ENCODE peak calls at places on chromosomes 7 and 10, in eight cellular contexts. H, R, C, E, I, O, W and Y are unnamed samples.

GRCh38 chr10:45160266-45160665 is 155.1 kb downstream of the OR13A1 start:
- DNase-seq in O (no peak), R (no peak), I (no peak), C (no peak), W (no peak), H (no peak), E (no peak), Y (no peak)

GRCh38 chr7:127107601-127108007 is 145.1 kb downstream of the GRM8 start:
- DNase-seq in O (peak), H (no peak), E (peak), C (peak), R (no peak), W (peak), I (no peak), Y (peak)

GRCh38 chr10:85400981-85401695 is 965.5 kb downstream of the GRID1 start:
- DNase-seq in I (no peak), R (no peak), O (no peak), W (no peak), H (no peak), E (no peak), C (no peak), Y (no peak)

GRCh38 chr7:37211097-37211496 is 237.6 kb downstream of the ELMO1 start:
- DNase-seq in O (no peak), E (no peak), R (peak), I (peak), H (peak), C (no peak), W (peak), Y (no peak)

GRCh38 chr10:12006671-12007070 is 35.9 kb downstream of the UPF2 start:
- DNase-seq in W (no peak), O (no peak), E (no peak), R (no peak), C (no peak), I (no peak), H (no peak), Y (no peak)

GRCh38 chr10:34816067-34817002 is 1.2 kb upstream of the PARD3 start:
- DNase-seq in C (peak), W (no peak), O (no peak), H (peak), R (peak), I (no peak), E (peak), Y (peak)

GRCh38 chr10:133034092-133034491 is 53.6 kb upstream of the ADGRA1 start:
- DNase-seq in O (no peak), E (no peak), C (no peak), W (no peak), I (no peak), R (no peak), H (no peak), Y (no peak)

GRCh38 chr10:30791197-30791611 is 161.7 kb upstream of the LYZL2 start:
- DNase-seq in R (no peak), C (no peak), W (no peak), O (no peak), E (no peak), I (no peak), H (peak), Y (no peak)

GRCh38 chr7:5045558-5046396 is at the start of gene RBAK:
- DNase-seq in R (peak), C (peak), I (peak), H (peak), O (peak), W (peak), E (peak), Y (peak)
- TF ChIP-seq POLR2A in R (no peak), C (peak), I (no peak), H (no peak), O (peak), W (no peak), E (peak), Y (peak)

DNA sequence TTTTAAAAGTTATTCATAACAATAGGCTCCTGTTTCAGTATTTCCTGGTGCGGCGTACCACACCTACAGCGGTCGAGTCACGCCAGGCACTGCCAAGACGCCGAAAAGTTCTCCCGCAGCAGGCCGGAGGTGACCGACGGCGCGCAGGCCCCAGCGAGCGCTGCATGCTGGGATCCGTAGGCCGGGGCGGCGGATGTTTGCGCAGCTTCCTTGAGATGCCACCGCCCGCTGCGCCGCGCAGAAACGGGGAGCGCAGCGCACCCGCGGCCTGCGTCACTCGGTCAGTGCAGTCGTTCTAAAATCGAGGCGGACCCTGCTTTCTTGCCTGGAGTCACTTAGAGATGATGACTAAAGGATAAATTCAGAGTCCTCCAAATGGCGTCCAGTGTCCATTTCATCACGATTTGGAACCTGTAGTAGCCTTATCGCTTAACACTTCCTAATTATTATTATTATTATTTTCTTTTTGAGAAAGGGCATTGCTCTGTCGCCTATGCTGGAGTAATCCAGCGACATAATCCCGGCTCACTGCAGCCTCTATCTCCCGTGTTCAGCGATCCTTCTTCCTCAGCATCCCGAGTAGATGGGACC is 1.3 kb upstream of the KIF11 start:
- DNase-seq in H (peak), W (peak), R (peak), O (peak), E (peak), C (peak), I (peak), Y (peak)
- TF ChIP-seq POLR2A in H (peak), W (peak), R (no peak), O (peak), E (peak), C (peak), I (peak), Y (peak)

GRCh38 chr7:48089415-48089975 is 430 bp downstream of the UPP1 start:
- DNase-seq in I (peak), C (no peak), R (peak), O (no peak), W (no peak), H (peak), E (peak), Y (no peak)
- TF ChIP-seq POLR2A in I (no peak), C (no peak), R (no peak), O (no peak), W (no peak), H (no peak), E (no peak), Y (no peak)

DNA sequence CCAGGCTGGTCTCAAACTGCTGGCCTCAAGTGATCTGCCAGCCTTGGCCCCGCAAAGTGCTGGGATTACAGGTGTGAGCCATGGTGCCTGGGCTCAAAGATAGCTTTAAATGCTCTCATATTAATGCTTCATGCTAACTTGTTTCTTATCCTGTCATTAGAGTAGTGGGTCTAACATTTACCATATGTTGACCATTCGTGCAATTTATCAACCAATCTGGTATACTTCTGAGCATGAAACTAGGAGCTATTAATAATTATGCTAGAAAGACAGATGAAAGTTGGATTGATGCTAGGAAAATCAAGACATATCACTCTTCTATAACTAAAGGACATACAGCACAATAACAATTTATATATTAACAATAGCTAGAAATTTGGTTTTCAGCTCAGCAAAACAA is 112.2 kb upstream of the ABCB5 start:
- DNase-seq in E (no peak), W (no peak), R (no peak), O (no peak), I (no peak), C (no peak), H (no peak), Y (no peak)
- TF ChIP-seq POLR2A in E (no peak), W (no peak), R (no peak), O (no peak), I (no peak), C (no peak), H (no peak), Y (no peak)

DNA sequence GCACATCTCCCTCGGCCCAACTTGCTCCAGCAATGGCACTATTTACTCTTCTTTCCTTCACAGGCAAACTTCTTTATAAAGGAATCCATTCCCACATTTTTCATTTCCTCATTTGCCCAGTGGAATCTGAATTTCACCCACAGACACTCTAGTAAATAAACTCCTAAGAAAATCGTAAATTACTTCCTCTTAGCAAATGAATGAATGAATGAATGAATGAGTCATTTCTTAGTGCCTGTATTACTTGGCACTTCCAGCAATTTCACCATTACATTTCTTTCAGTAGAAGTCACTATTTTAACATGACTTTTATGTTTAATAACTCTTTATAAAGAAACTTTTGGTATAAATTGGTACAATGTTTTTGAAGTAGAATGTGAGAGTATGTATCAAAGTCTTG is 55.7 kb downstream of the DDC start:
- DNase-seq in W (no peak), I (no peak), H (no peak), R (no peak), O (no peak), E (no peak), C (no peak), Y (no peak)
- TF ChIP-seq POLR2A in W (no peak), I (no peak), H (no peak), R (no peak), O (no peak), E (no peak), C (no peak), Y (no peak)